ENCODE peak calls at places on chromosomes 3 and 15, in four cellular contexts. Q is K562, M is WTC11, C is HepG2. N is an unnamed sample.

GRCh38 chr3:156615592-156616173 is 58.7 kb upstream of the TIPARP start:
- DNase-seq in M (no peak), Q (no peak), C (no peak), N (no peak)

GRCh38 chr3:175150812-175151411 is 291.8 kb downstream of the NAALADL2 start:
- DNase-seq in C (no peak), Q (no peak), M (no peak), N (no peak)

GRCh38 chr3:158568784-158569183 is 2.2 kb upstream of the MLF1 start:
- DNase-seq in C (no peak), M (no peak), Q (no peak), N (no peak)

GRCh38 chr3:29099296-29099695 is 181.6 kb upstream of the RBMS3 start:
- DNase-seq in C (no peak), M (no peak), Q (no peak), N (no peak)

GRCh38 chr15:80509800-80510199 is 105.6 kb downstream of the ARNT2 start:
- DNase-seq in C (no peak), M (no peak), Q (no peak), N (no peak)

GRCh38 chr3:18351823-18352744 is 73.1 kb downstream of the SATB1 start:
- DNase-seq in Q (no peak), M (no peak), C (no peak), N (peak)

GRCh38 chr3:43612439-43612838 is 9.4 kb downstream of the ANO10 start:
- DNase-seq in C (no peak), M (no peak), Q (no peak), N (no peak)

GRCh38 chr3:8838765-8839423 is 69.5 kb upstream of the OXTR start:
- DNase-seq in C (no peak), M (no peak), Q (no peak), N (no peak)

GRCh38 chr3:182895513-182896112 is 84.7 kb downstream of the DCUN1D1 start:
- DNase-seq in C (peak), M (no peak), Q (no peak), N (no peak)

GRCh38 chr3:126964950-126965349 is 18.0 kb upstream of the PLXNA1 start:
- DNase-seq in Q (no peak), M (no peak), C (no peak), N (no peak)

GRCh38 chr15:48962662-48963523 is 826 bp downstream of the SHC4 start:
- DNase-seq in C (no peak), Q (no peak), M (peak), N (peak)

GRCh38 chr3:122577409-122578028 is at the start of gene PARP15:
- DNase-seq in Q (no peak), C (no peak), M (peak), N (peak)

GRCh38 chr15:73685561-73685960 is 1.4 kb downstream of the CD276 start:
- DNase-seq in C (no peak), Q (no peak), M (no peak), N (no peak)

GRCh38 chr3:4814302-4814903 is 164.8 kb upstream of the BHLHE40 start:
- DNase-seq in C (no peak), Q (peak), M (no peak), N (no peak)

GRCh38 chr15:38069506-38069905 is 135.1 kb downstream of the TMCO5A start:
- DNase-seq in Q (no peak), M (no peak), C (no peak), N (no peak)

GRCh38 chr15:46900992-46901391 is 816.3 kb upstream of the SEMA6D start:
- DNase-seq in C (no peak), M (no peak), Q (no peak), N (no peak)

GRCh38 chr3:52400275-52400793 is 44.6 kb downstream of the SEMA3G start:
- DNase-seq in Q (no peak), C (no peak), M (no peak), N (no peak)

GRCh38 chr3:172305552-172305951 is 142.7 kb downstream of the GHSR start:
- DNase-seq in M (no peak), C (peak), Q (no peak), N (no peak)

GRCh38 chr15:90160781-90161727 is 40.1 kb upstream of the SEMA4B start:
- DNase-seq in C (peak), M (peak), Q (no peak), N (peak)

GRCh38 chr3:43874290-43874689 is 183.6 kb downstream of the ABHD5 start:
- DNase-seq in M (no peak), Q (no peak), C (no peak), N (no peak)

GRCh38 chr3:155416500-155417118 is 123.1 kb upstream of the STRIT1 start:
- DNase-seq in Q (no peak), M (no peak), C (no peak), N (no peak)

GRCh38 chr15:44075535-44075934 is 119.5 kb downstream of the FRMD5 start:
- DNase-seq in Q (no peak), C (no peak), M (no peak), N (no peak)

GRCh38 chr3:190595212-190595795 is 81.4 kb downstream of the IL1RAP start:
- DNase-seq in C (peak), Q (no peak), M (no peak), N (no peak)

GRCh38 chr3:190597291-190597690 is 83.4 kb downstream of the IL1RAP start:
- DNase-seq in C (no peak), M (no peak), Q (no peak), N (peak)

GRCh38 chr3:190595807-190596206 is 81.9 kb downstream of the IL1RAP start:
- DNase-seq in Q (no peak), C (no peak), M (no peak), N (no peak)

GRCh38 chr3:190594171-190594570 is 80.3 kb downstream of the IL1RAP start:
- DNase-seq in Q (no peak), M (no peak), C (no peak), N (no peak)

DNA sequence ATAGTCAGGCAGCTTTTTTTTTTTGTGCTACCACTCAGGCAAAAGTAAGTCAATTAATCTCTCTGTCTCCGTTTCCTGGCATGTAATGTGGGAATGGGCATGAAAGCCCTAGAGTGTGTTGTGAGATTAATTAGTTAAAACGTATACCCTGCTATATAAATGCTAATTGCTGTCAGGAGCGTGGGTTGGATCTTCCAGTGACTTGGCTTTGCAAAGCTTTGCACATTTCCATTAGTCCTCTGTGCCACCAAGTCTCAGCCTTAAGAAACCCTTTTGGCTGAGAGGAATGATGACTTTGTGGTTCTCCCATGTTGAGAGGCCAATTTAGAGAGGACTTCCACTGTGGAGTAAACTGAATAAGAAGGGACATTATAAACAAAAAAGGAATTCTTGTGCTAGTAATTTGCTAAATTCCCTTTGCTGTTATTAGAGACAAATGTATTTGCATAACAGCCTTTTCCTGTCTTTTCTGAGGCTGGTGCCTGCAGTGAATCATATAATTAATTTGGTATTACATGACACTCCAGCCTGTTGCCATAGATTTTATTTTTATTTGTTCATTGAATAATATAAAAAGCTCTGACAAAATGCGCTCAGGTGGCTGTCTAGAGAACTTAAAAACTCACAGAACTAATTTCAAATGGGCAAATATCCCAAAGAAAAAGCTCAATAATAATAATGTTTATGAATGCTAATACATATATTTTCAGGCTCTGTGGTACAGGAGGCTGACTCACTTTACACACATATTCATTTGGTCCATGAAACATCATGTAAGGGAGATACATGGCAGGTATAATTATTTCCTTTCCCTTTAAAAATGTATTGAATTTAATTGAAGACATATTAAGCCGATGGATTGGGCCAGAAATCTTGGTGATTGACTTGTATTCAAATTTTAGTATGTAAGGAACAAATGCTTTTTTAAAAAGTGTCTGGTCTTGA is 82.7 kb downstream of the IL1RAP start:
- DNase-seq in C (no peak), Q (no peak), M (no peak), N (no peak)
- TF ChIP-seq CREB1 in C (no peak), Q (no peak), M (no peak), N (no peak)

GRCh38 chr15:28902856-28903255 is 17.1 kb downstream of the APBA2 start:
- DNase-seq in C (no peak), Q (no peak), M (no peak), N (no peak)
- TF ChIP-seq CREB1 in C (no peak), Q (no peak), M (no peak), N (no peak)

DNA sequence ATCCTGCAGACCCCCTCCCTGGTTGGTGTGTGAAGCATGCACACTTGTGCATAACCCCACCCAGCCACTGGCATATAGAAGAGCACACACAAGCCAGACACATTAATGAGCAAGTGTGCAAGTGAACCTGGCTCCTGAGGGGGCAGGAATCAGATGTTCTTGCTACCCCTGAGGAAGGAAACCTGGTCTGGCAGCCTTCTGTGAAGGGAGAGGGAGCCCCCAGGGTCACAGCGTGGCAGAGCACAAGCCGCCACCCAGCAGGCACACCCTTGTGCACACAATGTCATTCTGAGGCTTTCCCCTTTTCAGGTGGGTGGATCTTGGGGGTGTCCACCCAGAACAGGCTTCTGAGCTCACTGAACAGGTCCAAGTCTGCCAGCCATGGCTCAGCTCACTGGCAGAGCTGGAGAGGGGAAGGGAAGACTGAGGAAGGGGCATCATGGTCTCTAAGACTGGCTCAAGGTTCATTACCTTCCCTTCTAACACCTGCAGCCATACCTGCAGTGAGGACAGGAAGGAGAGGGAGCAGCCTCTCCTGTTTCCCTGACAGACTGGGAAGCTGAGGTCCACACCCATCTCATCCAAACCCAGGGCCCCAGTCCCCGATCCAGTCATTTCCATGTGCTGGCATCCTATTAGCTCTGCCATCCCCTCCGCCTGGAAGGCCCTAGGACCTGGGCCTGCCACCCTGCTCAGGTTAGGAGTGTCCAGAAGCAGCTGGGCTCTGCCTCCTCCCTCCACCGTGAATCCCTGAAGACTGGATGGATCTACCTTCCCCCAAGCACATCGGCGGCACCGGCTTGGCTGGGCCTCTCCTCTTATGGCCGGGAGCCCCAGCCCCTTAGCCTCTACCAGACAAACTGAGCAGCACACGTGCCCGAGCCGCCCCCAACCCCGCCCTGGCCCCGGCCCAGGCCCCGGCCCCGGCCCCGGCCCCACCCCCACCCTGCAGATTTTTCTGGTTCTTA is 31.4 kb upstream of the SEMA3F start:
- DNase-seq in C (no peak), M (no peak), Q (no peak), N (peak)
- TF ChIP-seq CREB1 in C (no peak), M (no peak), Q (no peak), N (no peak)

GRCh38 chr3:108150200-108150599 is 59.4 kb upstream of the CD47 start:
- DNase-seq in M (no peak), Q (no peak), C (no peak), N (no peak)

GRCh38 chr3:108156312-108156853 is 65.6 kb upstream of the CD47 start:
- DNase-seq in Q (no peak), M (no peak), C (no peak), N (no peak)

GRCh38 chr3:108157275-108157674 is 64.9 kb downstream of the IFT57 start:
- DNase-seq in C (no peak), M (no peak), Q (no peak), N (no peak)

GRCh38 chr3:108152261-108152660 is 61.4 kb upstream of the CD47 start:
- DNase-seq in M (no peak), C (no peak), Q (no peak), N (no peak)

DNA sequence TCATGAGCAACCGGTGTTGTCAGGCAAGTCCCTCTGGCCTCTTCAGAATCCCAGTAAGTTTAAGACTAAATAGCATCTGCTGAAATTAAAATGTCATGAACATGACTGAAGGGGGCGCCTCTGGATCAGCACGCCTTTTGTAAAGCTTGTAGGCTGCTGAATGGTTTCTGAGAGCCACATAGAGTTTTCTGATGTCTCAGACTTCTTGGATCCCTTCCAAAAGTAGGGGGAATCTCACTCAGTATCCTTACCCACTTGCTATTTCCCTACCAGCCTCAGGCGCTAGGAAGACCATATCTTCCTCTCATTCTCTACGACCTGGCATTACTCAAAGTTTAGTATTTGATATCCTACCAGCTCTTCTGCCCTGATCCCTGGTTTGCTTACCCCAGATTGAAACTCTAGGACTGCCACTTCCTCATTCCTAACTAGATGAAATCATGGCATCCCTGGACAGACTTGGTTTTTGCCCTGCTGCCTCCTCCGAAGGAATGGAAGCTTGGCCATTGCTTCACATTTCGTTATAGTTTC is 62.7 kb upstream of the CD47 start:
- DNase-seq in Q (peak), M (peak), C (peak), N (peak)
- TF ChIP-seq CREB1 in Q (no peak), M (no peak), C (no peak), N (no peak)

GRCh38 chr15:100116416-100117190 is 225.2 kb downstream of the ADAMTS17 start:
- DNase-seq in Q (no peak), M (no peak), C (no peak), N (no peak)
- TF ChIP-seq CREB1 in Q (no peak), M (no peak), C (no peak), N (no peak)

GRCh38 chr15:58705105-58705504 is 44.4 kb downstream of the ADAM10 start:
- DNase-seq in C (no peak), M (no peak), Q (no peak), N (no peak)

GRCh38 chr15:58701376-58701775 is 48.1 kb downstream of the ADAM10 start:
- DNase-seq in Q (no peak), C (no peak), M (no peak), N (no peak)

GRCh38 chr15:58702233-58702632 is 47.3 kb downstream of the ADAM10 start:
- DNase-seq in M (no peak), Q (no peak), C (no peak), N (no peak)

GRCh38 chr15:58703610-58704009 is 45.9 kb downstream of the ADAM10 start:
- DNase-seq in M (no peak), Q (no peak), C (no peak), N (no peak)

DNA sequence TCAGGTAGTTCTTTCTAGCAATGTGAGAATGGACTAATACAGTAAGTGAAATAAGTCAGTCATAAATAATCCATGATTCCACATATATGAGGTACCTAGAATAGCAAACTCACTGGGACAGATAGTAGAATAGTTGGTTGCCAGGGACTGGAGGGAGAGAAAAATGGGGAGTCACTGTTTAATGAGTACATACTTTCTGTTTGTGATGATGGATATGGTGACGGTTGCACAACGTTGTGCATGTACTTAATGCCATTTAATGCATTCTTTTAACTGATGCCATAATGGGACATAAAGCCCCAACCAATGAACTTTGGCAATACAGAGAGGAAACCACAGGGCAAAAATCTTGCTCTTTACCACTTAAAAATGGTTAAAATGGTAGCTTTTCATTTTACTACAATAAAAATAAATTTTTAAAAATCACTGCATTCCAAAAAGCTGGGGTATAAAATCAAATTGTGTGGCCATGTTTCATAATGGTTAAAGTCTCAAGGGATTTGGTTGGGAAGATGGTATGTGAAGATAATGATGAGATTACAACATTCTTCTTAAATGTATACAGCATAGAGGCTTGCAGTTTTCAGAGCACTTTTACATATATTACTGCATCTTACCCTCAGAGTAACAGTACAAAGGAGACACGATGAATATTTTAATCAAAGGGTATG is 45.2 kb downstream of the ADAM10 start:
- DNase-seq in Q (no peak), M (no peak), C (no peak), N (no peak)
- TF ChIP-seq CREB1 in Q (no peak), M (no peak), C (no peak), N (no peak)

GRCh38 chr15:76682259-76682658 is 222.9 kb downstream of the SCAPER start:
- DNase-seq in C (no peak), Q (no peak), M (no peak), N (no peak)
- TF ChIP-seq CREB1 in C (no peak), Q (no peak), M (no peak), N (no peak)